ENCODE peak calls at places on chromosomes 2 and 18, in seven cellular contexts. One of them, this sample, is unnamed.

GRCh38 chr2:234257859-234258561 is 207.5 kb downstream of the SPP2 start:
- DNase-seq in ascending aorta: no peak
- DNase-seq in OCI-LY7: no peak
- DNase-seq in adrenal gland: peak; percentile 85
- DNase-seq in CD4-positive, CD25-positive, alpha-beta regulatory T cell: no peak
- DNase-seq in A549: peak; percentile 97
- DNase-seq in IMR-90: peak; percentile 99
- DNase-seq in this sample: no peak

GRCh38 chr2:221400411-221400810 is 171.7 kb downstream of the EPHA4 start:
- DNase-seq in ascending aorta: no peak
- DNase-seq in OCI-LY7: no peak
- DNase-seq in adrenal gland: no peak
- DNase-seq in CD4-positive, CD25-positive, alpha-beta regulatory T cell: no peak
- DNase-seq in A549: no peak
- DNase-seq in IMR-90: no peak
- DNase-seq in this sample: no peak

GRCh38 chr18:12839526-12840196 is 44.4 kb downstream of the PTPN2 start:
- DNase-seq in ascending aorta: no peak
- DNase-seq in OCI-LY7: peak; percentile 42
- DNase-seq in adrenal gland: no peak
- DNase-seq in CD4-positive, CD25-positive, alpha-beta regulatory T cell: no peak
- DNase-seq in A549: no peak
- DNase-seq in IMR-90: no peak
- DNase-seq in this sample: peak; percentile 51

GRCh38 chr2:221572821-221573429 is 821 bp upstream of the EPHA4 start:
- DNase-seq in ascending aorta: peak; percentile 70
- DNase-seq in OCI-LY7: no peak
- DNase-seq in adrenal gland: peak; percentile 64
- DNase-seq in CD4-positive, CD25-positive, alpha-beta regulatory T cell: peak; percentile 3
- DNase-seq in A549: peak; percentile 46
- DNase-seq in IMR-90: peak; percentile 47
- DNase-seq in this sample: no peak

GRCh38 chr18:374735-375168 is 106.9 kb upstream of the THOC1 start:
- DNase-seq in ascending aorta: no peak
- DNase-seq in OCI-LY7: no peak
- DNase-seq in adrenal gland: no peak
- DNase-seq in CD4-positive, CD25-positive, alpha-beta regulatory T cell: no peak
- DNase-seq in A549: no peak
- DNase-seq in IMR-90: no peak
- DNase-seq in this sample: no peak

GRCh38 chr2:61253136-61253535 is 91.1 kb downstream of the C2orf74 start:
- DNase-seq in ascending aorta: no peak
- DNase-seq in OCI-LY7: no peak
- DNase-seq in adrenal gland: no peak
- DNase-seq in CD4-positive, CD25-positive, alpha-beta regulatory T cell: no peak
- DNase-seq in A549: no peak
- DNase-seq in IMR-90: peak; percentile 33
- DNase-seq in this sample: no peak

GRCh38 chr2:170345607-170346006 is 167.7 kb downstream of the MYO3B start:
- DNase-seq in ascending aorta: no peak
- DNase-seq in OCI-LY7: no peak
- DNase-seq in adrenal gland: no peak
- DNase-seq in CD4-positive, CD25-positive, alpha-beta regulatory T cell: no peak
- DNase-seq in A549: no peak
- DNase-seq in IMR-90: no peak
- DNase-seq in this sample: no peak

GRCh38 chr2:37215255-37215654 is 16.1 kb downstream of the CEBPZ start:
- DNase-seq in ascending aorta: no peak
- DNase-seq in OCI-LY7: no peak
- DNase-seq in adrenal gland: no peak
- DNase-seq in CD4-positive, CD25-positive, alpha-beta regulatory T cell: no peak
- DNase-seq in A549: no peak
- DNase-seq in IMR-90: no peak
- DNase-seq in this sample: no peak

GRCh38 chr2:157741819-157742484 is 113.3 kb upstream of the ACVR1C start:
- DNase-seq in ascending aorta: no peak
- DNase-seq in OCI-LY7: no peak
- DNase-seq in adrenal gland: no peak
- DNase-seq in CD4-positive, CD25-positive, alpha-beta regulatory T cell: no peak
- DNase-seq in A549: no peak
- DNase-seq in IMR-90: no peak
- DNase-seq in this sample: no peak

GRCh38 chr2:200788129-200788718 is 23.5 kb upstream of the BZW1 start:
- DNase-seq in ascending aorta: no peak
- DNase-seq in OCI-LY7: no peak
- DNase-seq in adrenal gland: no peak
- DNase-seq in CD4-positive, CD25-positive, alpha-beta regulatory T cell: no peak
- DNase-seq in A549: no peak
- DNase-seq in IMR-90: peak; percentile 78
- DNase-seq in this sample: no peak

GRCh38 chr2:172103471-172104292 is 982 bp upstream of the DLX2 start:
- DNase-seq in ascending aorta: peak; percentile 82
- DNase-seq in OCI-LY7: peak; percentile 76
- DNase-seq in adrenal gland: peak; percentile 93
- DNase-seq in CD4-positive, CD25-positive, alpha-beta regulatory T cell: peak; percentile 39
- DNase-seq in A549: peak; percentile 92
- DNase-seq in IMR-90: peak; percentile 86
- DNase-seq in this sample: no peak

GRCh38 chr2:235935773-235936172 is 232.4 kb downstream of the GBX2 start:
- DNase-seq in ascending aorta: no peak
- DNase-seq in OCI-LY7: no peak
- DNase-seq in adrenal gland: peak; percentile 40
- DNase-seq in CD4-positive, CD25-positive, alpha-beta regulatory T cell: no peak
- DNase-seq in A549: no peak
- DNase-seq in IMR-90: no peak
- DNase-seq in this sample: no peak

GRCh38 chr2:234835738-234836137 is 116.1 kb upstream of the SH3BP4 start:
- DNase-seq in ascending aorta: no peak
- DNase-seq in OCI-LY7: no peak
- DNase-seq in adrenal gland: no peak
- DNase-seq in CD4-positive, CD25-positive, alpha-beta regulatory T cell: no peak
- DNase-seq in A549: no peak
- DNase-seq in IMR-90: no peak
- DNase-seq in this sample: no peak

GRCh38 chr2:240013343-240013742 is 11.8 kb downstream of the NDUFA10 start:
- DNase-seq in ascending aorta: no peak
- DNase-seq in OCI-LY7: peak; percentile 6
- DNase-seq in adrenal gland: no peak
- DNase-seq in CD4-positive, CD25-positive, alpha-beta regulatory T cell: no peak
- DNase-seq in A549: peak; percentile 29
- DNase-seq in IMR-90: peak; percentile 25
- DNase-seq in this sample: no peak

GRCh38 chr2:1301056-1301455 is 112.2 kb upstream of the TPO start:
- DNase-seq in ascending aorta: no peak
- DNase-seq in OCI-LY7: no peak
- DNase-seq in adrenal gland: no peak
- DNase-seq in CD4-positive, CD25-positive, alpha-beta regulatory T cell: no peak
- DNase-seq in A549: no peak
- DNase-seq in IMR-90: no peak
- DNase-seq in this sample: no peak

GRCh38 chr2:39378968-39379367 is 58.1 kb downstream of the MAP4K3 start:
- DNase-seq in ascending aorta: no peak
- DNase-seq in OCI-LY7: no peak
- DNase-seq in adrenal gland: no peak
- DNase-seq in CD4-positive, CD25-positive, alpha-beta regulatory T cell: no peak
- DNase-seq in A549: no peak
- DNase-seq in IMR-90: no peak
- DNase-seq in this sample: no peak

GRCh38 chr18:46622999-46623398 is 34.0 kb downstream of the LOXHD1 start:
- DNase-seq in ascending aorta: no peak
- DNase-seq in OCI-LY7: peak; percentile 0
- DNase-seq in adrenal gland: no peak
- DNase-seq in CD4-positive, CD25-positive, alpha-beta regulatory T cell: no peak
- DNase-seq in A549: peak; percentile 11
- DNase-seq in IMR-90: peak; percentile 15
- DNase-seq in this sample: no peak

GRCh38 chr2:223914349-223914748 is 30.8 kb downstream of the WDFY1 start:
- DNase-seq in ascending aorta: no peak
- DNase-seq in OCI-LY7: no peak
- DNase-seq in adrenal gland: no peak
- DNase-seq in CD4-positive, CD25-positive, alpha-beta regulatory T cell: no peak
- DNase-seq in A549: no peak
- DNase-seq in IMR-90: peak; percentile 76
- DNase-seq in this sample: no peak

GRCh38 chr2:221708916-221709315 is 136.8 kb upstream of the EPHA4 start:
- DNase-seq in ascending aorta: no peak
- DNase-seq in OCI-LY7: no peak
- DNase-seq in adrenal gland: no peak
- DNase-seq in CD4-positive, CD25-positive, alpha-beta regulatory T cell: no peak
- DNase-seq in A549: no peak
- DNase-seq in IMR-90: no peak
- DNase-seq in this sample: no peak

GRCh38 chr2:71466301-71467179 is 13.2 kb downstream of the DYSF start:
- DNase-seq in ascending aorta: peak; percentile 69
- DNase-seq in OCI-LY7: no peak
- DNase-seq in adrenal gland: no peak
- DNase-seq in CD4-positive, CD25-positive, alpha-beta regulatory T cell: no peak
- DNase-seq in A549: peak; percentile 41
- DNase-seq in IMR-90: no peak
- DNase-seq in this sample: no peak

GRCh38 chr18:26438980-26439379 is 109.4 kb downstream of the KCTD1 start:
- DNase-seq in ascending aorta: no peak
- DNase-seq in OCI-LY7: peak; percentile 72
- DNase-seq in adrenal gland: no peak
- DNase-seq in CD4-positive, CD25-positive, alpha-beta regulatory T cell: no peak
- DNase-seq in A549: no peak
- DNase-seq in IMR-90: no peak
- DNase-seq in this sample: no peak

GRCh38 chr2:229048134-229048533 is 223.0 kb downstream of the PID1 start:
- DNase-seq in ascending aorta: no peak
- DNase-seq in OCI-LY7: no peak
- DNase-seq in adrenal gland: no peak
- DNase-seq in CD4-positive, CD25-positive, alpha-beta regulatory T cell: no peak
- DNase-seq in A549: no peak
- DNase-seq in IMR-90: no peak
- DNase-seq in this sample: no peak

GRCh38 chr2:229043681-229044080 is 227.4 kb downstream of the PID1 start:
- DNase-seq in ascending aorta: no peak
- DNase-seq in OCI-LY7: no peak
- DNase-seq in adrenal gland: peak; percentile 86
- DNase-seq in CD4-positive, CD25-positive, alpha-beta regulatory T cell: no peak
- DNase-seq in A549: no peak
- DNase-seq in IMR-90: no peak
- DNase-seq in this sample: no peak

GRCh38 chr2:229044581-229044980 is 226.5 kb downstream of the PID1 start:
- DNase-seq in ascending aorta: no peak
- DNase-seq in OCI-LY7: no peak
- DNase-seq in adrenal gland: no peak
- DNase-seq in CD4-positive, CD25-positive, alpha-beta regulatory T cell: no peak
- DNase-seq in A549: no peak
- DNase-seq in IMR-90: no peak
- DNase-seq in this sample: no peak

GRCh38 chr2:229042349-229042748 is 228.7 kb downstream of the PID1 start:
- DNase-seq in ascending aorta: no peak
- DNase-seq in OCI-LY7: no peak
- DNase-seq in adrenal gland: no peak
- DNase-seq in CD4-positive, CD25-positive, alpha-beta regulatory T cell: no peak
- DNase-seq in A549: no peak
- DNase-seq in IMR-90: no peak
- DNase-seq in this sample: no peak

GRCh38 chr2:229045671-229046070 is 225.4 kb downstream of the PID1 start:
- DNase-seq in ascending aorta: no peak
- DNase-seq in OCI-LY7: no peak
- DNase-seq in adrenal gland: no peak
- DNase-seq in CD4-positive, CD25-positive, alpha-beta regulatory T cell: no peak
- DNase-seq in A549: no peak
- DNase-seq in IMR-90: no peak
- DNase-seq in this sample: no peak
- H3K9me3 ChIP-seq in ascending aorta: no peaks in the 10 kb centered on the region
- H3K9me3 ChIP-seq in OCI-LY7: no peaks in the 10 kb centered on the region
- H3K9me3 ChIP-seq in adrenal gland: no peaks in the 10 kb centered on the region
- H3K9me3 ChIP-seq in CD4-positive, CD25-positive, alpha-beta regulatory T cell: no peaks in the 10 kb centered on the region
- H3K9me3 ChIP-seq in A549: no peaks in the 10 kb centered on the region
- H3K9me3 ChIP-seq in IMR-90: peaks cover 10% of the 10 kb centered on the region
- H3K9me3 ChIP-seq in this sample: no peaks in the 10 kb centered on the region

DNA sequence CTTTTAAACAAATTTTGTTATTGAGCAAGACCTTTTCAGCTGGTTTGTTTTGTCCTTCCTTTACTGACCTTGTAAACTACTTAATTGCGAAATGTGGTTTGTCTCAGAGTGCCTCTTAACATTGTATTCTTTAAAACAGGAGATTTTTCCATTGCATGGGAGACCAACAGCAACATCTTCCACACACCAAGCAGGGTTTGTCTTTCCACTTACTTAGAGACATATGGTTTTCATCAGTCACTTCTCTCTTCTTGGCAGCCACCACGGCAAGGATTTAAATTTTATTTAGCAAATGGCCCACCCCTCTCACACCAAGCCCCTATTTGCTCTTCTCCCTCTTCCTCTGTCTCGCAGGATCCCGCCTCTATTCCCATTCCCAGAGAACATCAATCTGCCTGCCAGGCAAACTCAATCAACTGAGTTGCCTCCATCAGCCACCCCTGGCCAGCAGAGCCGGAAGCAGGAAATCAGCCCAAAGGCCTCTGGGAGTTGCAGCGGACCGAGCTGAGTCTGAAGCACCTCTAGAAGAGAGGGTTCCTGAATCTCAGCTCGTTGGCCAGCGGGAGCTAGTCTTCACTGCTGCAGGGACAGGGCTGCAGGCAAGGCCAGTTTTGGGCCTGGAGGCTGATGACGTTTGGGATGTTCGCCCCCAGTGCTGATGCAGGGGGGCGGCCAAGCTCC is 11.3 kb upstream of the CIB4 start:
- DNase-seq in ascending aorta: peak; percentile 52
- DNase-seq in OCI-LY7: no peak
- DNase-seq in adrenal gland: peak; percentile 65
- DNase-seq in CD4-positive, CD25-positive, alpha-beta regulatory T cell: no peak
- DNase-seq in A549: no peak
- DNase-seq in IMR-90: peak; percentile 12
- DNase-seq in this sample: no peak
- H3K27ac ChIP-seq in ascending aorta: no peak overlapping the region
- H3K27ac ChIP-seq in OCI-LY7: no peak overlapping the region
- H3K27ac ChIP-seq in adrenal gland: peak overlapping the region; percentile 89
- H3K27ac ChIP-seq in CD4-positive, CD25-positive, alpha-beta regulatory T cell: no peak overlapping the region
- H3K27ac ChIP-seq in A549: peak overlapping the region; percentile 36
- H3K27ac ChIP-seq in IMR-90: peak overlapping the region; percentile 0
- H3K27ac ChIP-seq in this sample: no peak overlapping the region

DNA sequence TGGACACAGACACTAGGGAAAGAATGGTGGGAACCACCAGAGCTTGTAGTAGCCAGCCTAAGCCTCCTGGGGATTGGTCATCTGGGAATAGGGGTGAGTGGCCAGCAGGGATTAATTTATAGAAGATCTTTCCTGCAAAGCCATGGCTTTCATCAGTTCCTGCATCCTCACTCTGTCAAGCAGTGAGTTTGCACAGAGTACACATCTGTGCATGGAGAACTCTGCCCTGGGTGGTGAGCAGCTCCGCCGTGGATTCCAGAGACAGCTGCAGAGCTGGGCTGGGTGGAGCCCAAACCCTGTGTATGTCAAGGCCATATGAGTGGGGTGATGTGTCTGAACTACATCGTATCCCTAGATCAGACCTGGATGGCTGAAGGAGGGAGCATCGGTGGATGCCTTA is 182.2 kb downstream of the GLI2 start:
- DNase-seq in ascending aorta: no peak
- DNase-seq in OCI-LY7: no peak
- DNase-seq in adrenal gland: no peak
- DNase-seq in CD4-positive, CD25-positive, alpha-beta regulatory T cell: no peak
- DNase-seq in A549: no peak
- DNase-seq in IMR-90: peak; percentile 75
- DNase-seq in this sample: no peak
- H3K9me3 ChIP-seq in ascending aorta: no peaks in the 10 kb centered on the region
- H3K9me3 ChIP-seq in OCI-LY7: no peaks in the 10 kb centered on the region
- H3K9me3 ChIP-seq in adrenal gland: no peaks in the 10 kb centered on the region
- H3K9me3 ChIP-seq in CD4-positive, CD25-positive, alpha-beta regulatory T cell: no peaks in the 10 kb centered on the region
- H3K9me3 ChIP-seq in A549: no peaks in the 10 kb centered on the region
- H3K9me3 ChIP-seq in IMR-90: no peaks in the 10 kb centered on the region
- H3K9me3 ChIP-seq in this sample: no peaks in the 10 kb centered on the region

GRCh38 chr18:9139400-9140039 is 2.9 kb downstream of the ANKRD12 start:
- DNase-seq in ascending aorta: no peak
- DNase-seq in OCI-LY7: no peak
- DNase-seq in adrenal gland: no peak
- DNase-seq in CD4-positive, CD25-positive, alpha-beta regulatory T cell: no peak
- DNase-seq in A549: no peak
- DNase-seq in IMR-90: no peak
- DNase-seq in this sample: no peak
- H3K27ac ChIP-seq in ascending aorta: peak overlapping the region; percentile 29
- H3K27ac ChIP-seq in OCI-LY7: peak overlapping the region; percentile 75
- H3K27ac ChIP-seq in adrenal gland: no peak overlapping the region
- H3K27ac ChIP-seq in CD4-positive, CD25-positive, alpha-beta regulatory T cell: peak overlapping the region; percentile 97
- H3K27ac ChIP-seq in A549: no peak overlapping the region
- H3K27ac ChIP-seq in IMR-90: no peak overlapping the region
- H3K27ac ChIP-seq in this sample: peak overlapping the region; percentile 67

This sample was measured in CD4-positive, alpha-beta memory T cell.